ENCODE peak calls at places on chromosomes 12 and 14, in seven cellular contexts. G is body of pancreas; A is CD8-positive, alpha-beta T cell; Q is mesothelial cell of epicardium; N is neural progenitor cell; T is GM12865; I is Peyer's patch. J is an unnamed sample.

GRCh38 chr14:95635051-95635450 is 51.2 kb upstream of the TCL1B start:
- DNase-seq in G (no peak), A (no peak), Q (no peak), N (no peak), T (no peak), I (no peak), J (no peak)

GRCh38 chr14:68089146-68089715 is 269.7 kb downstream of the RAD51B start:
- DNase-seq in G (no peak), A (no peak), Q (no peak), N (peak; percentile 20), T (no peak), I (no peak), J (no peak)

GRCh38 chr14:100076133-100076532 is 10.9 kb downstream of the EVL start:
- DNase-seq in G (peak; percentile 60), A (no peak), Q (no peak), N (peak; percentile 7), T (peak; percentile 61), I (no peak), J (no peak)

GRCh38 chr12:54431911-54432814 is 13.1 kb upstream of the ITGA5 start:
- DNase-seq in G (peak; percentile 83), A (no peak), Q (no peak), N (peak; percentile 60), T (no peak), I (no peak), J (no peak)

GRCh38 chr12:31772685-31773222 is 43.9 kb upstream of the AMN1 start:
- DNase-seq in G (no peak), A (no peak), Q (no peak), N (no peak), T (no peak), I (no peak), J (no peak)

GRCh38 chr12:31897791-31898503 is 61.3 kb upstream of the RESF1 start:
- DNase-seq in G (peak; percentile 57), A (no peak), Q (no peak), N (peak; percentile 29), T (peak; percentile 84), I (no peak), J (no peak)

GRCh38 chr12:132622437-132623071 is 4.0 kb downstream of the P2RX2 start:
- DNase-seq in G (peak; percentile 42), A (no peak), Q (no peak), N (no peak), T (no peak), I (no peak), J (no peak)

GRCh38 chr12:92215358-92215757 is 69.7 kb upstream of the BTG1 start:
- DNase-seq in G (no peak), A (no peak), Q (no peak), N (no peak), T (no peak), I (no peak), J (no peak)

GRCh38 chr12:122130150-122130549 is 43.9 kb downstream of the IL31 start:
- DNase-seq in G (no peak), A (no peak), Q (no peak), N (no peak), T (no peak), I (no peak), J (no peak)

GRCh38 chr12:1740161-1740948 is 49.5 kb downstream of the ADIPOR2 start:
- DNase-seq in G (no peak), A (no peak), Q (no peak), N (no peak), T (no peak), I (no peak), J (no peak)

GRCh38 chr12:8957561-8957960 is 8.1 kb upstream of the M6PR start:
- DNase-seq in G (no peak), A (no peak), Q (no peak), N (no peak), T (no peak), I (no peak), J (no peak)

GRCh38 chr14:88983755-88984154 is 159.3 kb downstream of the TTC8 start:
- DNase-seq in G (no peak), A (no peak), Q (no peak), N (no peak), T (no peak), I (no peak), J (no peak)

GRCh38 chr14:103607039-103607668 is 21.9 kb upstream of the KLC1 start:
- DNase-seq in G (peak; percentile 72), A (peak; percentile 26), Q (no peak), N (peak; percentile 64), T (peak; percentile 90), I (peak; percentile 68), J (peak; percentile 25)

GRCh38 chr12:39902823-39903222 is 203.1 kb downstream of the SLC2A13 start:
- DNase-seq in G (no peak), A (no peak), Q (no peak), N (no peak), T (no peak), I (no peak), J (no peak)

GRCh38 chr12:99767809-99768208 is 120.3 kb downstream of the GARIN6 start:
- DNase-seq in G (no peak), A (no peak), Q (no peak), N (no peak), T (peak; percentile 23), I (no peak), J (no peak)

GRCh38 chr12:59708059-59708458 is 112.2 kb downstream of the SLC16A7 start:
- DNase-seq in G (no peak), A (no peak), Q (no peak), N (no peak), T (no peak), I (no peak), J (no peak)

GRCh38 chr14:102215522-102216250 is 76.0 kb downstream of the WDR20 start:
- DNase-seq in G (no peak), A (no peak), Q (no peak), N (no peak), T (no peak), I (peak; percentile 20), J (no peak)

GRCh38 chr14:102215071-102215470 is 75.4 kb downstream of the WDR20 start:
- DNase-seq in G (peak; percentile 32), A (no peak), Q (no peak), N (no peak), T (no peak), I (peak; percentile 12), J (no peak)

GRCh38 chr14:102212845-102213244 is 73.1 kb downstream of the WDR20 start:
- DNase-seq in G (no peak), A (no peak), Q (no peak), N (no peak), T (no peak), I (peak; percentile 36), J (no peak)

GRCh38 chr14:102213470-102213869 is 73.8 kb downstream of the WDR20 start:
- DNase-seq in G (no peak), A (no peak), Q (no peak), N (no peak), T (no peak), I (peak; percentile 24), J (no peak)

GRCh38 chr14:102213984-102214658 is 74.4 kb downstream of the WDR20 start:
- DNase-seq in G (no peak), A (no peak), Q (no peak), N (no peak), T (no peak), I (peak; percentile 10), J (no peak)
- TF ChIP-seq CTCF in G (no peak), A (no peak), Q (no peak), N (peak; percentile 39), T (no peak), I (no peak), J (no peak)

DNA sequence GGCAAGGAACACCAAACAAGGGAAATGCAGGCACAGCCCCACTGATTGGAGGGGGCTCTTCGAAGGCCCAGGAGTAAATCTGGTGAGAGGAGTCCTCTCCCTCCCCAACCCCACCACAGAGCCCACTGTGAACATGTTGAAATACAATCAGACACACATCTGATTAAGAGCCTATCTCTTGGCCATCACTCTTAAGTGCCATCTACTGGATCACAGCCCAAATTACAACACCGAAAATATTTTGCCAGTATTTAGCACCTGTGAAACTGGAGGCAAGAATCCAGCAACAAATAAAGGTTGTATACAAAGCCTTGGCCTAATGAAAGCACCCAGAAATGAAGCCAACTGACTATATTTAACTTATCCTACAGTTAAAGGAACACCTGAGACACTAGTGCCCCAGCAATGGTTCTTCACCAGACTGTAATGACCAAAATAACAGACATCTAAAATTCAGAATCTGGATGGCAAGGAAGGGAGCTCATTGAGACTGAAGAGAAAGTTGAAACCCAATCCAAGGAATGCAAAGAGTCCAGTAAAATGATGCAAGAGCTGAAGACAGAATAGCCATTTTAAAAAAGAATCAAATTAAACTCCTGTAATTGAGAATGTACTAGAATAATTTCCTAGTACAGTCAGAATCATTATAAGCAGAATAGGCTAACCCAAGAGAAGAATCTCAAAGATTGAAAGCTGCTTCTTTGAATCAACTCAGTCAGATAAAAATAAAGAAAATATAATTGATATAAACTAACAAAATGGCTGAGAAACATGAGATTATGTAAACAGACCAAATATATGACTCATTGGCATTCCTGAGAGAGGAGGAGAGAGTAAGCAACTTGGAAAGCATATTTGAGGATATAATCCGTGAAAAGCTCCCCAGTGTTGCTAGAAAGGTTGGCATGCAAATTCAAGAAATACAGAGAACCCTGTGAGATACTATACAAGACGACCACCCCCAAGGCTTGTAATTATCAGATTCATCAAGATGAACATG is 1117.0 kb downstream of the FLRT2 start:
- DNase-seq in G (no peak), A (no peak), Q (no peak), N (no peak), T (peak; percentile 1), I (no peak), J (no peak)
- TF ChIP-seq CTCF in G (no peak), A (peak; percentile 9), Q (no peak), N (peak; percentile 29), T (peak; percentile 12), I (no peak), J (no peak)

DNA sequence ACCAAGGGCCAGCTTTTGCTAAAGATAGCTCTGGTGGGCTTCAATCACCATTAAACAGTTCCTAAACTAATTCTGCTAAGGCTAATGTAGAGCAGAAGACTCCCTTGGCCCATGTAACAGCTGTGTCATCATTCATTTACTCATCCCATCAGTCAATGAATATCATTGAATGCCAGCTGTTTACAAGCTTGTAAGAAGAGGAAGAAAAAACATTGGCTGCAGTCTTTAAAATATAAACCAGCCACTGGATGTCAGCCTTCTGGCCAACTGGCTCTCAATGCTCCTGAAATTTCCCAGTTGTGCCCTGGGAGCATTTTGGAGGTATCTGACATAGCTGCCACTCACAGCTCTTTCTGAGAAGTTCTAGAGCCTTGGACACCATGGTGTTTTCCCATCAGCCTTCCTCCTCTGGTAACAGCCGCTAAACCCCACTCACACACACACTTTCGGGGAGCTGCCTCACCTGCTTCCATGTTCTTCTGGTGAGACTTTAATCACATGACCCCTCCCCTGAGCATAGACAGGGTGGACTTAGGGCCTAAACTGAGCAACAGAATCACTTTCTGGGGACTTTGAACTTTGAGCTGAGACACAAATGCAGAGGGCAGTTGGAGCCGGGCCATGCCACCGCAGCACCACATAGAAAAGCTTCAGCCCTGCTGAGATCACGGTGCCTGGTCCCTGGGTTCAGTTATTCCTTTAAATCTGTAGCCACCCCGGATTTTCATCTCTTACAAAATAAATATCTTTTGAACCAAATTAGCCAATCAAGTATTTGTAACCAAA is 18.2 kb upstream of the MAP3K9 start:
- DNase-seq in G (no peak), A (no peak), Q (no peak), N (no peak), T (no peak), I (peak; percentile 83), J (no peak)
- TF ChIP-seq CTCF in G (no peak), A (no peak), Q (no peak), N (no peak), T (no peak), I (no peak), J (no peak)

DNA sequence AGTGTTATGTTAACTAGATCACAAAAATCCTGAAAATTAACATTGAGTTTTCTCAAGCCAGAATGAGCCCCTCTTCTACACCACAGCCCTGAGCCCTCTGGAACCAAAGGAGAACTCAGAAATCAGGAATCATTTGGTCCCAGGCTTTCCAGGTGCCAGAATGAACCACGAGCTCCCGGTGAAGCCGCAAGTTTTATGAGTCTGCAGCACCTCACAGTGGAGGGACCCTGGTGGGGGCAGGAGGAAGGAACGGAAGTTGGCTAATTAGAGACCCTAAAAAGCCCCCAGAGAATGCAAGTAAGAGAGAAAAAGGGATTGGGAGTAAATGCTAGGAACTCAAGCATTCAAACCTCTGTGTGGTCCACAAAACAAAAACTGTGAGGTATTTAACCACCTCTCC is 52.9 kb upstream of the BCL2L14 start:
- DNase-seq in G (no peak), A (no peak), Q (no peak), N (peak; percentile 63), T (no peak), I (no peak), J (no peak)
- TF ChIP-seq CTCF in G (no peak), A (no peak), Q (no peak), N (peak; percentile 67), T (peak; percentile 13), I (no peak), J (no peak)